ENCODE peak calls at places on chromosomes 7 and 10, in five cellular contexts. A is thyroid gland; X is NT2/D1; Z is activated naive CD4-positive, alpha-beta T cell; L is ELR. D is an unnamed sample.

GRCh38 chr7:95996174-95996573 is 223.8 kb downstream of the DYNC1I1 start:
- DNase-seq in A (no peak), X (no peak), Z (no peak), L (no peak), D (no peak)

GRCh38 chr10:86855503-86855902 is 99.1 kb downstream of the BMPR1A start:
- DNase-seq in A (no peak), X (no peak), Z (no peak), L (no peak), D (no peak)

GRCh38 chr10:102941401-102941800 is 23.3 kb downstream of the CNNM2 start:
- DNase-seq in A (no peak), X (no peak), Z (no peak), L (no peak), D (no peak)

GRCh38 chr7:140196361-140197217 is 19.8 kb upstream of the KDM7A start:
- DNase-seq in A (peak), X (no peak), Z (no peak), L (peak), D (peak)

GRCh38 chr7:116354171-116354545 is 143.8 kb downstream of the TES start:
- DNase-seq in A (peak), X (no peak), Z (no peak), L (no peak), D (peak)

GRCh38 chr10:123879596-123880257 is 11.9 kb downstream of the CPXM2 start:
- DNase-seq in A (no peak), X (no peak), Z (no peak), L (no peak), D (no peak)

GRCh38 chr10:92640110-92640509 is 47.2 kb downstream of the KIF11 start:
- DNase-seq in A (no peak), X (no peak), Z (no peak), L (peak), D (no peak)

GRCh38 chr10:84659027-84659426 is 330.6 kb downstream of the CCSER2 start:
- DNase-seq in A (peak), X (no peak), Z (no peak), L (no peak), D (no peak)

GRCh38 chr7:73715648-73716317 is 3.7 kb downstream of the STX1A start:
- DNase-seq in A (no peak), X (no peak), Z (no peak), L (peak), D (peak)

GRCh38 chr10:68231106-68231901 is 609 bp downstream of the ATOH7 start:
- DNase-seq in A (peak), X (peak), Z (peak), L (peak), D (peak)

GRCh38 chr7:70788276-70788675 is 343.7 kb upstream of the GALNT17 start:
- DNase-seq in A (no peak), X (no peak), Z (no peak), L (peak), D (no peak)

GRCh38 chr10:22903694-22904093 is 24.2 kb upstream of the ARMC3 start:
- DNase-seq in A (no peak), X (no peak), Z (no peak), L (no peak), D (no peak)

GRCh38 chr7:33806284-33807157 is 98.8 kb upstream of the BMPER start:
- DNase-seq in A (peak), X (no peak), Z (no peak), L (no peak), D (no peak)

GRCh38 chr10:6987536-6987945 is 407.5 kb upstream of the PRKCQ start:
- DNase-seq in A (no peak), X (no peak), Z (no peak), L (no peak), D (no peak)

GRCh38 chr10:28241766-28242399 is 61.0 kb downstream of the MPP7 start:
- DNase-seq in A (peak), X (peak), Z (no peak), L (peak), D (no peak)

GRCh38 chr10:3748484-3748883 is 36.5 kb downstream of the KLF6 start:
- DNase-seq in A (no peak), X (no peak), Z (no peak), L (no peak), D (no peak)

GRCh38 chr7:116227678-116228239 is 17.4 kb downstream of the TES start:
- DNase-seq in A (no peak), X (no peak), Z (no peak), L (peak), D (no peak)

GRCh38 chr10:97771913-97772823 is at the start of gene SFRP5:
- DNase-seq in A (no peak), X (no peak), Z (no peak), L (no peak), D (peak)

GRCh38 chr10:86644412-86645110 is 9.8 kb upstream of the OPN4 start:
- DNase-seq in A (no peak), X (no peak), Z (no peak), L (peak), D (no peak)

GRCh38 chr10:6665847-6666246 is 85.8 kb upstream of the PRKCQ start:
- DNase-seq in A (no peak), X (no peak), Z (no peak), L (no peak), D (no peak)

GRCh38 chr7:118005021-118005420 is 131.8 kb upstream of the CTTNBP2 start:
- DNase-seq in A (no peak), X (peak), Z (no peak), L (no peak), D (no peak)

GRCh38 chr10:114719311-114719710 is 61.2 kb upstream of the ABLIM1 start:
- DNase-seq in A (peak), X (no peak), Z (no peak), L (no peak), D (peak)

GRCh38 chr7:137287651-137288258 is 55.8 kb downstream of the PTN start:
- DNase-seq in A (no peak), X (peak), Z (no peak), L (peak), D (no peak)

GRCh38 chr7:37211097-37211496 is 237.6 kb downstream of the ELMO1 start:
- DNase-seq in A (no peak), X (no peak), Z (no peak), L (no peak), D (no peak)

GRCh38 chr10:44974628-44975431 is 3.8 kb downstream of the DEPP1 start:
- DNase-seq in A (peak), X (no peak), Z (peak), L (peak), D (peak)